ENCODE peak calls at places on chromosomes 4 and X, in nine cellular contexts. One of them, this sample, is unnamed.

GRCh38 chrX:28586891-28587635 is at the start of gene IL1RAPL1:
- DNase-seq in NCI-H460: no peak
- DNase-seq in skeletal muscle cell: peak; percentile 18
- DNase-seq in CD4-positive, alpha-beta T cell: no peak
- DNase-seq in Ammon's horn: peak; percentile 80
- DNase-seq in B cell: no peak
- DNase-seq in body of pancreas: no peak
- DNase-seq in fibroblast of lung: peak; percentile 83
- DNase-seq in lower leg skin: no peak
- DNase-seq in this sample: peak; percentile 39

GRCh38 chr4:78336093-78336943 is 215.3 kb upstream of the ANXA3 start:
- DNase-seq in NCI-H460: no peak
- DNase-seq in skeletal muscle cell: no peak
- DNase-seq in CD4-positive, alpha-beta T cell: no peak
- DNase-seq in Ammon's horn: no peak
- DNase-seq in B cell: no peak
- DNase-seq in body of pancreas: no peak
- DNase-seq in fibroblast of lung: peak; percentile 37
- DNase-seq in lower leg skin: no peak
- DNase-seq in this sample: no peak

GRCh38 chr4:182584016-182584415 is 333.2 kb downstream of the DCTD start:
- DNase-seq in NCI-H460: no peak
- DNase-seq in skeletal muscle cell: no peak
- DNase-seq in CD4-positive, alpha-beta T cell: no peak
- DNase-seq in Ammon's horn: no peak
- DNase-seq in B cell: no peak
- DNase-seq in body of pancreas: no peak
- DNase-seq in fibroblast of lung: no peak
- DNase-seq in lower leg skin: no peak
- DNase-seq in this sample: no peak

GRCh38 chr4:26533685-26534084 is 43.4 kb upstream of the CCKAR start:
- DNase-seq in NCI-H460: no peak
- DNase-seq in skeletal muscle cell: no peak
- DNase-seq in CD4-positive, alpha-beta T cell: no peak
- DNase-seq in Ammon's horn: no peak
- DNase-seq in B cell: no peak
- DNase-seq in body of pancreas: no peak
- DNase-seq in fibroblast of lung: no peak
- DNase-seq in lower leg skin: no peak
- DNase-seq in this sample: no peak

GRCh38 chr4:101199507-101200285 is 147.6 kb downstream of the PPP3CA start:
- DNase-seq in NCI-H460: no peak
- DNase-seq in skeletal muscle cell: no peak
- DNase-seq in CD4-positive, alpha-beta T cell: no peak
- DNase-seq in Ammon's horn: no peak
- DNase-seq in B cell: no peak
- DNase-seq in body of pancreas: no peak
- DNase-seq in fibroblast of lung: peak; percentile 43
- DNase-seq in lower leg skin: no peak
- DNase-seq in this sample: no peak

GRCh38 chr4:137213372-137214173 is 318.7 kb downstream of the PCDH18 start:
- DNase-seq in NCI-H460: no peak
- DNase-seq in skeletal muscle cell: peak; percentile 8
- DNase-seq in CD4-positive, alpha-beta T cell: no peak
- DNase-seq in Ammon's horn: no peak
- DNase-seq in B cell: no peak
- DNase-seq in body of pancreas: no peak
- DNase-seq in fibroblast of lung: peak; percentile 37
- DNase-seq in lower leg skin: no peak
- DNase-seq in this sample: peak; percentile 13

GRCh38 chrX:131626681-131627296 is 82.9 kb downstream of the OR13H1 start:
- DNase-seq in NCI-H460: peak; percentile 2
- DNase-seq in skeletal muscle cell: no peak
- DNase-seq in CD4-positive, alpha-beta T cell: no peak
- DNase-seq in Ammon's horn: peak; percentile 4
- DNase-seq in B cell: no peak
- DNase-seq in body of pancreas: no peak
- DNase-seq in fibroblast of lung: peak; percentile 66
- DNase-seq in lower leg skin: no peak
- DNase-seq in this sample: no peak

GRCh38 chr4:80266902-80267380 is 477 bp downstream of the FGF5 start:
- DNase-seq in NCI-H460: no peak
- DNase-seq in skeletal muscle cell: no peak
- DNase-seq in CD4-positive, alpha-beta T cell: no peak
- DNase-seq in Ammon's horn: no peak
- DNase-seq in B cell: no peak
- DNase-seq in body of pancreas: no peak
- DNase-seq in fibroblast of lung: peak; percentile 60
- DNase-seq in lower leg skin: no peak
- DNase-seq in this sample: no peak

GRCh38 chr4:128600996-128601857 is 208.3 kb upstream of the JADE1 start:
- DNase-seq in NCI-H460: peak; percentile 96
- DNase-seq in skeletal muscle cell: peak; percentile 100
- DNase-seq in CD4-positive, alpha-beta T cell: no peak
- DNase-seq in Ammon's horn: peak; percentile 46
- DNase-seq in B cell: no peak
- DNase-seq in body of pancreas: peak; percentile 94
- DNase-seq in fibroblast of lung: peak; percentile 99
- DNase-seq in lower leg skin: no peak
- DNase-seq in this sample: peak; percentile 99

This sample was measured in fibroblast of the conjunctiva.